ENCODE peak calls at places on chromosomes 11 and 22, in six cellular contexts. A, V, B, R, D and Y are unnamed samples.

GRCh38 chr11:64918056-64918455 is 1.0 kb upstream of the ATG2A start:
- DNase-seq in A (no peak), V (no peak), B (no peak), R (peak), D (peak), Y (no peak)

GRCh38 chr11:70140859-70141489 is 62.1 kb upstream of the FADD start:
- DNase-seq in A (no peak), V (no peak), B (no peak), R (no peak), D (no peak), Y (no peak)

GRCh38 chr11:112285918-112286317 is 25.3 kb upstream of the PLET1 start:
- DNase-seq in A (no peak), V (no peak), B (no peak), R (no peak), D (no peak), Y (no peak)

GRCh38 chr22:36551096-36551495 is 22.1 kb upstream of the EIF3D start:
- DNase-seq in A (no peak), V (no peak), B (no peak), R (no peak), D (no peak), Y (no peak)

GRCh38 chr11:107576497-107577086 is 11.1 kb upstream of the ALKBH8 start:
- DNase-seq in A (no peak), V (no peak), B (no peak), R (no peak), D (no peak), Y (no peak)

GRCh38 chr11:28342704-28343103 is 234.5 kb downstream of the METTL15 start:
- DNase-seq in A (no peak), V (no peak), B (no peak), R (no peak), D (no peak), Y (no peak)

GRCh38 chr22:19679476-19680099 is 34.7 kb upstream of the SEPTIN5 start:
- DNase-seq in A (no peak), V (peak), B (peak), R (no peak), D (no peak), Y (no peak)

GRCh38 chr11:33013706-33014105 is 2.0 kb upstream of the DEPDC7 start:
- DNase-seq in A (no peak), V (no peak), B (no peak), R (no peak), D (peak), Y (no peak)

GRCh38 chr11:67120456-67120855 is 1.4 kb downstream of the KDM2A start:
- DNase-seq in A (no peak), V (no peak), B (no peak), R (no peak), D (no peak), Y (no peak)

GRCh38 chr11:3994030-3994640 is 100.5 kb upstream of the RRM1 start:
- DNase-seq in A (no peak), V (no peak), B (no peak), R (no peak), D (no peak), Y (no peak)

GRCh38 chr11:73931039-73931645 is 19.7 kb upstream of the DNAJB13 start:
- DNase-seq in A (no peak), V (no peak), B (no peak), R (peak), D (peak), Y (peak)

GRCh38 chr11:70885721-70886305 is 366.6 kb downstream of the SHANK2 start:
- DNase-seq in A (no peak), V (no peak), B (no peak), R (no peak), D (no peak), Y (no peak)

GRCh38 chr22:24421428-24421931 is 5.9 kb upstream of the ADORA2A start:
- DNase-seq in A (no peak), V (no peak), B (no peak), R (no peak), D (no peak), Y (no peak)

GRCh38 chr22:49699476-49699875 is 128.2 kb downstream of the BRD1 start:
- DNase-seq in A (no peak), V (no peak), B (peak), R (no peak), D (no peak), Y (no peak)

GRCh38 chr22:20853236-20853660 is 5.4 kb downstream of the PI4KA start:
- DNase-seq in A (no peak), V (no peak), B (no peak), R (no peak), D (no peak), Y (no peak)

GRCh38 chr11:102572537-102573220 is 42.1 kb upstream of the MMP7 start:
- DNase-seq in A (no peak), V (no peak), B (no peak), R (no peak), D (no peak), Y (no peak)

GRCh38 chr11:77171885-77172665 is 44.0 kb downstream of the MYO7A start:
- DNase-seq in A (no peak), V (no peak), B (peak), R (no peak), D (no peak), Y (peak)

GRCh38 chr11:116831790-116832349 is 2.2 kb downstream of the APOC3 start:
- DNase-seq in A (no peak), V (no peak), B (no peak), R (no peak), D (no peak), Y (no peak)

GRCh38 chr11:92787638-92788037 is 181.8 kb upstream of the MTNR1B start:
- DNase-seq in A (no peak), V (no peak), B (no peak), R (no peak), D (no peak), Y (no peak)

GRCh38 chr22:43542681-43543521 is 131.1 kb downstream of the MPPED1 start:
- DNase-seq in A (no peak), V (no peak), B (no peak), R (no peak), D (no peak), Y (no peak)

GRCh38 chr22:17562906-17563870 is at the start of gene SLC25A18:
- DNase-seq in A (no peak), V (peak), B (peak), R (no peak), D (no peak), Y (no peak)
- TF ChIP-seq CTCF in A (no peak), V (peak), B (no peak), R (no peak), D (no peak), Y (peak)

DNA sequence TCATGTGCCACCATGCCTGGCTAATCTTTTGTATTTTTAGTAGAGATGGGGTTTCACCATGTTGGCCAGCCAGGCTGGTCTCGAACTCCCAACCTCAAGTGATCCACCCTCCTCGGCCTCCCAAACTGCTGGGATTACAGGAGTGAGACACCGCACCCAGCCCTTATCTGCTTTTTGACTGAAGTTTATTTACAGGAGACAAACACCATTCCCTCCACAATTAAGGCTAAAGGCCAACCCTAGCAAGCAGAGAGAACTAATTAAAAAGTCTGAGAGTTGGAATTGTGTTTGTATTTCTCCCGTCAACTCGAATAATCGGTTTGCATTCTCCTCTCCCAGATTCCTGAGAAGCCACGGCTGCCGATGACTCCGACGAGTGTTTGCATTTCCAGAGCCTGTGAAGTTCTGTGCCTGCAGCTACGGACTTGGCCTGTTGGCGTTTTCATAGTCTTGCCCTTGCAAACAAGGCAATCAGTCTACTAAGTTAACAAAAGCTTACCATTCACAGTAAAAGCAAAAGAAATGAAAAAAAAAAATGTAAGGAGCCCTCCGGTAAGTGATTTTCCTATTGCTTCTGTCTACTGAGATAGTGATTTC is 73.3 kb upstream of the NUP50 start:
- DNase-seq in A (no peak), V (no peak), B (no peak), R (no peak), D (no peak), Y (no peak)
- TF ChIP-seq CTCF in A (no peak), V (no peak), B (no peak), R (no peak), D (peak), Y (no peak)

GRCh38 chr11:123235117-123235686 is 40.2 kb upstream of the CLMP start:
- DNase-seq in A (no peak), V (peak), B (peak), R (no peak), D (no peak), Y (no peak)
- TF ChIP-seq CTCF in A (peak), V (peak), B (peak), R (peak), D (peak), Y (peak)

DNA sequence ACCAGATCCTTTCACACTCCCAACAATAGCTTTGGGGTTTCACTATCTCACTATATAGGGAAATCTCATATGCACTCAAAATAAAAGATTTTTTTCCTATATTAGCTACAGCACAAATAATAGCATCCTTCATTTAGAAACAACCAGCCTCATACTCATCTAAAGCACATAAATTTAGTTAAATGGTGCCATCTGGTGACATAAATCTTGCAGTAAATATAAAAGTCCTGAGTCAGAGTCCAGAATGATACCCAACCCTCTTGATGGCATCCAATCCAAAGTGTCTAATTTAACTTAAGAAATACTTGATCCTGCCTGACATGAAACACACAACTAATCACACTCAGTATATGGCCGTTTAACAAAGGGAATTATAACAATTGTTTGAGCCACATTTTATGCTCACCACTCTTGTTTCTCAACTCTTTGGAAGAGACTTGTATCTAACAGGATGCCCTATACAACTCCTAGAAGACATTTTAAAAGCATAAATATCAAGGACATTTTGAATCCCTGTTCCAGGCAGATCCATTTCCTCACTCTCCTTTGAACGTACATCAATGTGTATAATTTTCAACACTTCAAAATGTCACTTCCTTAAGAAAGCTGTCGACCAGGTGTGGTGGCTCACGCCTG is 36.2 kb downstream of the DLG2 start:
- DNase-seq in A (no peak), V (no peak), B (no peak), R (peak), D (peak), Y (peak)
- TF ChIP-seq CTCF in A (peak), V (peak), B (peak), R (peak), D (peak), Y (peak)

GRCh38 chr22:33526434-33527107 is 393.7 kb downstream of the LARGE1 start:
- DNase-seq in A (no peak), V (no peak), B (no peak), R (no peak), D (no peak), Y (no peak)
- TF ChIP-seq CTCF in A (no peak), V (no peak), B (no peak), R (no peak), D (no peak), Y (no peak)

GRCh38 chr11:25272214-25272613 is 775.4 kb downstream of the LUZP2 start:
- DNase-seq in A (no peak), V (no peak), B (no peak), R (no peak), D (no peak), Y (no peak)
- TF ChIP-seq CTCF in A (no peak), V (no peak), B (no peak), R (no peak), D (no peak), Y (no peak)

GRCh38 chr11:81707881-81708280 is 1025.8 kb downstream of the FAM181B start:
- DNase-seq in A (no peak), V (no peak), B (no peak), R (no peak), D (no peak), Y (no peak)
- TF ChIP-seq CTCF in A (no peak), V (no peak), B (no peak), R (no peak), D (no peak), Y (peak)

GRCh38 chr11:79438631-79439429 is 2.0 kb downstream of the TENM4 start:
- DNase-seq in A (no peak), V (peak), B (no peak), R (no peak), D (no peak), Y (no peak)

GRCh38 chr11:79439430-79439892 is 1.4 kb downstream of the TENM4 start:
- DNase-seq in A (no peak), V (no peak), B (no peak), R (no peak), D (no peak), Y (no peak)

GRCh38 chr11:79440451-79441158 is at the start of gene TENM4:
- DNase-seq in A (peak), V (peak), B (peak), R (peak), D (peak), Y (peak)

GRCh38 chr11:79439893-79440450 is 858 bp downstream of the TENM4 start:
- DNase-seq in A (no peak), V (peak), B (peak), R (no peak), D (no peak), Y (no peak)

GRCh38 chr11:79441159-79441875 is 487 bp upstream of the TENM4 start:
- DNase-seq in A (no peak), V (no peak), B (no peak), R (no peak), D (no peak), Y (no peak)
- TF ChIP-seq CTCF in A (no peak), V (peak), B (no peak), R (no peak), D (no peak), Y (no peak)